ENCODE peak calls at places on chromosomes 7 and 10, in eight cellular contexts. One of them, this sample, is unnamed.

GRCh38 chr7:116399808-116400207 is 99.7 kb upstream of the CAV2 start:
- DNase-seq in uterus: no peak
- DNase-seq in upper lobe of left lung: no peak
- DNase-seq in IMR-90: peak
- DNase-seq in spleen: no peak
- DNase-seq in body of pancreas: no peak
- DNase-seq in lower leg skin: no peak
- DNase-seq in A549: no peak
- DNase-seq in this sample: no peak

GRCh38 chr7:117791877-117792780 is 81.1 kb downstream of the CTTNBP2 start:
- DNase-seq in A549: no peak
- DNase-seq in body of pancreas: no peak
- DNase-seq in IMR-90: no peak
- DNase-seq in lower leg skin: no peak
- DNase-seq in spleen: no peak
- DNase-seq in upper lobe of left lung: peak
- DNase-seq in uterus: no peak
- DNase-seq in this sample: no peak

GRCh38 chr10:93751074-93751572 is 6.6 kb upstream of the LGI1 start:
- DNase-seq in uterus: no peak
- DNase-seq in IMR-90: no peak
- DNase-seq in spleen: no peak
- DNase-seq in A549: no peak
- DNase-seq in body of pancreas: no peak
- DNase-seq in upper lobe of left lung: no peak
- DNase-seq in lower leg skin: no peak
- DNase-seq in this sample: no peak

GRCh38 chr7:6576024-6576866 is 1.0 kb upstream of the ZDHHC4 start:
- DNase-seq in A549: no peak
- DNase-seq in lower leg skin: no peak
- DNase-seq in IMR-90: no peak
- DNase-seq in body of pancreas: no peak
- DNase-seq in uterus: no peak
- DNase-seq in spleen: peak
- DNase-seq in upper lobe of left lung: no peak
- DNase-seq in this sample: no peak

GRCh38 chr10:99981581-99982199 is 28.1 kb downstream of the DNMBP start:
- DNase-seq in spleen: no peak
- DNase-seq in uterus: no peak
- DNase-seq in upper lobe of left lung: no peak
- DNase-seq in A549: no peak
- DNase-seq in body of pancreas: no peak
- DNase-seq in lower leg skin: no peak
- DNase-seq in IMR-90: no peak
- DNase-seq in this sample: no peak

GRCh38 chr7:8147760-8148463 is 114.1 kb downstream of the ICA1 start:
- DNase-seq in IMR-90: no peak
- DNase-seq in upper lobe of left lung: no peak
- DNase-seq in A549: no peak
- DNase-seq in spleen: no peak
- DNase-seq in body of pancreas: no peak
- DNase-seq in lower leg skin: no peak
- DNase-seq in uterus: no peak
- DNase-seq in this sample: peak

GRCh38 chr10:113438660-113439059 is 114.2 kb upstream of the HABP2 start:
- DNase-seq in lower leg skin: peak
- DNase-seq in body of pancreas: no peak
- DNase-seq in upper lobe of left lung: no peak
- DNase-seq in uterus: no peak
- DNase-seq in A549: no peak
- DNase-seq in IMR-90: peak
- DNase-seq in spleen: no peak
- DNase-seq in this sample: no peak

GRCh38 chr10:133143546-133143945 is 16.5 kb upstream of the KNDC1 start:
- DNase-seq in lower leg skin: no peak
- DNase-seq in A549: no peak
- DNase-seq in upper lobe of left lung: no peak
- DNase-seq in body of pancreas: no peak
- DNase-seq in spleen: no peak
- DNase-seq in IMR-90: no peak
- DNase-seq in uterus: peak
- DNase-seq in this sample: no peak

GRCh38 chr10:49559476-49559875 is 20.6 kb upstream of the ERCC6 start:
- DNase-seq in lower leg skin: no peak
- DNase-seq in body of pancreas: no peak
- DNase-seq in uterus: no peak
- DNase-seq in upper lobe of left lung: no peak
- DNase-seq in A549: no peak
- DNase-seq in IMR-90: no peak
- DNase-seq in spleen: no peak
- DNase-seq in this sample: no peak

GRCh38 chr7:136189506-136189998 is 212.4 kb upstream of the MTPN start:
- DNase-seq in spleen: no peak
- DNase-seq in lower leg skin: no peak
- DNase-seq in upper lobe of left lung: no peak
- DNase-seq in IMR-90: no peak
- DNase-seq in uterus: no peak
- DNase-seq in A549: no peak
- DNase-seq in body of pancreas: no peak
- DNase-seq in this sample: no peak

GRCh38 chr7:16357921-16358320 is 63.4 kb downstream of the CRPPA start:
- DNase-seq in A549: no peak
- DNase-seq in uterus: no peak
- DNase-seq in IMR-90: no peak
- DNase-seq in lower leg skin: no peak
- DNase-seq in body of pancreas: peak
- DNase-seq in spleen: no peak
- DNase-seq in upper lobe of left lung: peak
- DNase-seq in this sample: no peak

GRCh38 chr7:105493928-105494325 is 28.1 kb downstream of the PUS7 start:
- DNase-seq in spleen: no peak
- DNase-seq in upper lobe of left lung: peak
- DNase-seq in IMR-90: peak
- DNase-seq in body of pancreas: no peak
- DNase-seq in A549: no peak
- DNase-seq in uterus: no peak
- DNase-seq in lower leg skin: no peak
- DNase-seq in this sample: no peak

GRCh38 chr10:18875480-18875879 is 173.1 kb upstream of the MALRD1 start:
- DNase-seq in spleen: no peak
- DNase-seq in body of pancreas: no peak
- DNase-seq in uterus: no peak
- DNase-seq in IMR-90: peak
- DNase-seq in A549: no peak
- DNase-seq in upper lobe of left lung: no peak
- DNase-seq in lower leg skin: no peak
- DNase-seq in this sample: no peak

GRCh38 chr10:18879284-18879683 is 169.3 kb upstream of the MALRD1 start:
- DNase-seq in A549: no peak
- DNase-seq in IMR-90: no peak
- DNase-seq in upper lobe of left lung: no peak
- DNase-seq in uterus: no peak
- DNase-seq in lower leg skin: no peak
- DNase-seq in spleen: no peak
- DNase-seq in body of pancreas: no peak
- DNase-seq in this sample: no peak

GRCh38 chr10:18886102-18886501 is 162.5 kb upstream of the MALRD1 start:
- DNase-seq in IMR-90: peak
- DNase-seq in spleen: no peak
- DNase-seq in lower leg skin: no peak
- DNase-seq in A549: no peak
- DNase-seq in uterus: no peak
- DNase-seq in body of pancreas: no peak
- DNase-seq in upper lobe of left lung: no peak
- DNase-seq in this sample: no peak

GRCh38 chr10:18880530-18880929 is 168.1 kb upstream of the MALRD1 start:
- DNase-seq in A549: no peak
- DNase-seq in body of pancreas: no peak
- DNase-seq in lower leg skin: no peak
- DNase-seq in IMR-90: no peak
- DNase-seq in spleen: no peak
- DNase-seq in upper lobe of left lung: no peak
- DNase-seq in uterus: no peak
- DNase-seq in this sample: no peak
- H3K4me3 ChIP-seq in A549: peak
- H3K4me3 ChIP-seq in body of pancreas: no peak
- H3K4me3 ChIP-seq in lower leg skin: no peak
- H3K4me3 ChIP-seq in IMR-90: no peak
- H3K4me3 ChIP-seq in spleen: no peak
- H3K4me3 ChIP-seq in upper lobe of left lung: no peak
- H3K4me3 ChIP-seq in uterus: no peak
- H3K4me3 ChIP-seq in this sample: no peak

GRCh38 chr7:155620497-155620896 is 24.0 kb upstream of the RBM33 start:
- DNase-seq in spleen: no peak
- DNase-seq in uterus: no peak
- DNase-seq in lower leg skin: no peak
- DNase-seq in A549: no peak
- DNase-seq in body of pancreas: no peak
- DNase-seq in upper lobe of left lung: no peak
- DNase-seq in IMR-90: no peak
- DNase-seq in this sample: no peak

GRCh38 chr7:155619634-155620271 is 24.7 kb upstream of the RBM33 start:
- DNase-seq in IMR-90: no peak
- DNase-seq in A549: no peak
- DNase-seq in body of pancreas: no peak
- DNase-seq in upper lobe of left lung: no peak
- DNase-seq in spleen: no peak
- DNase-seq in uterus: no peak
- DNase-seq in lower leg skin: no peak
- DNase-seq in this sample: no peak

GRCh38 chr7:155621418-155621980 is 23.0 kb upstream of the RBM33 start:
- DNase-seq in A549: no peak
- DNase-seq in lower leg skin: no peak
- DNase-seq in body of pancreas: no peak
- DNase-seq in upper lobe of left lung: no peak
- DNase-seq in uterus: no peak
- DNase-seq in spleen: no peak
- DNase-seq in IMR-90: no peak
- DNase-seq in this sample: no peak

DNA sequence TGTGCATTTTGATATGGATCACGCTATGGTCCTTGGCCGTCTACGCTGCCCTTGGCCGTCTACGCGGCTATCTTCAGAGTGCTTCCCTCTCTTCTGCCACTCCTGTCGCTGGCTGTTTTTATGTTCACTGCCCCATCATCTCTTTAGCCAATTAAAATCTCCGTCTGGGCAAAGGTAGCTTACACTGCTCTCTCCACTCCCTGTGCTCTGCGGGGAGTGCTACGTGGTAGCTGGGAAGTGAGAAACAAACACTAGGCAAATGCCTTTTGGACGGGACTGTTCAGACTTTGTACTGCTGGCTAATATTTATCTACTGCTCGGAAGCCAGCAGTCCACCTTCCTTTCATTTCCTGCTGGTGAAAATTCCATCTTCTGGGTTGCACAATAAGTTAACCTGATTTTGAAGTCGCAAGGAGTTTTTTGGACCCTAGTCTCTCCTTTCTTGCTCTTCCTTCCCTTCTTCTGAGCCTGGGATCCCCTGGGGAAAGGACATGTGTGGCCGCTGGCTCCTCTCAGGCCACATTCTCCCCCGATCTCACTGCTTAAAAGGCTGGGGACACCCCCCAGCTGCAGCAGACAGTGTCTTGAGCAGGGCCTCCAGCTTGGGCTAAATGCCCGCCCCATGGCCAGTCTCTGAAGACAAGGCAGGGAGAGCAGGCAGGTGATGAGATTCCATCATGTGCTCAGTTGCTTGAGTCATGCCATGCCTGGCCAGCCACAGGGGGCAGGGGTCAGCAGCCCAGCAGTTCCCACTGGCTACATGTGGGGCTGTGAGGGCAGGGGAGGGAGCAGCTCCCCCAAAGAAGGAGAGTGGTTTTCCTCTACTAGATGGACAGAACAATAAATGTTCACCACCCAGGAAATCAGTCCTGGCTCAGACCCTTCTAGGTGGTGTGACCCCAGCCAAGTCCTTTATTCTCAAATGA is 25.5 kb upstream of the RBM33 start:
- DNase-seq in upper lobe of left lung: peak
- DNase-seq in body of pancreas: peak
- DNase-seq in spleen: peak
- DNase-seq in A549: peak
- DNase-seq in lower leg skin: no peak
- DNase-seq in IMR-90: peak
- DNase-seq in uterus: no peak
- DNase-seq in this sample: no peak
- TF ChIP-seq POLR2A in upper lobe of left lung: no peak
- TF ChIP-seq POLR2A in body of pancreas: peak
- TF ChIP-seq POLR2A in spleen: no peak
- TF ChIP-seq POLR2A in A549: peak
- TF ChIP-seq POLR2A in lower leg skin: no peak
- TF ChIP-seq POLR2A in IMR-90: no peak
- TF ChIP-seq POLR2A in uterus: no peak
- TF ChIP-seq POLR2A in this sample: no peak

GRCh38 chr7:83791737-83792136 is 142.8 kb upstream of the SEMA3E start:
- DNase-seq in IMR-90: no peak
- DNase-seq in upper lobe of left lung: no peak
- DNase-seq in uterus: no peak
- DNase-seq in body of pancreas: no peak
- DNase-seq in spleen: no peak
- DNase-seq in lower leg skin: no peak
- DNase-seq in A549: no peak
- DNase-seq in this sample: no peak
- TF ChIP-seq CTCF in IMR-90: no peak
- TF ChIP-seq CTCF in upper lobe of left lung: no peak
- TF ChIP-seq CTCF in uterus: no peak
- TF ChIP-seq CTCF in body of pancreas: no peak
- TF ChIP-seq CTCF in spleen: no peak
- TF ChIP-seq CTCF in lower leg skin: no peak
- TF ChIP-seq CTCF in A549: no peak
- TF ChIP-seq CTCF in this sample: no peak

DNA sequence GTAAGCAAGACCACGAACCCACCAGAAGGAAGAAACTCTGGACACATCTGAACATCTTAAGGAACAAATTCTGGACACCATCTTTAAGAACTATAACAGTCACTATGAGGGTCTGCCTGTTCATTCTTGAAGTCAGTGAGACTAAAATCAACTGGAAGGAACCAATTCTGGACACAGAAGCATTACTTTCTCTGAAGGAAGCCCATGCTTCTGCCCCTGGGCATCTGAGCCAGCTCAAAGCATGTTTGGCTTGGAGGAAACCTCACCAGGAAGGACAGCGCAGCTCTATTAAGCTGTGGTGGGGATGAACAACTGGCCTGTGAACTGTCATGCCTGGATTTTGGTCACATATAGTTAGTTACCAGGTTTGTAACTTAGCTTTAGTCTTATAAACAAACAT is 132.4 kb upstream of the GDF10 start:
- DNase-seq in body of pancreas: no peak
- DNase-seq in spleen: no peak
- DNase-seq in IMR-90: no peak
- DNase-seq in A549: no peak
- DNase-seq in uterus: no peak
- DNase-seq in upper lobe of left lung: no peak
- DNase-seq in lower leg skin: no peak
- DNase-seq in this sample: no peak
- H3K4me3 ChIP-seq in body of pancreas: no peak
- H3K4me3 ChIP-seq in spleen: no peak
- H3K4me3 ChIP-seq in IMR-90: peak
- H3K4me3 ChIP-seq in A549: no peak
- H3K4me3 ChIP-seq in uterus: no peak
- H3K4me3 ChIP-seq in upper lobe of left lung: no peak
- H3K4me3 ChIP-seq in lower leg skin: no peak
- H3K4me3 ChIP-seq in this sample: no peak